ENCODE peak calls at places on chromosome 20, in six cellular contexts. X is choroid plexus epithelial cell, Y is spleen, Q is PC-9, Z is tibial artery, L is H9. K is an unnamed sample.

GRCh38 chr20:60209048-60209447 is 250.8 kb downstream of the CDH26 start:
- DNase-seq in X (no peak), Y (no peak), Q (no peak), Z (no peak), L (no peak), K (no peak)

GRCh38 chr20:48547682-48548081 is 280.1 kb downstream of the PREX1 start:
- DNase-seq in X (no peak), Y (no peak), Q (no peak), Z (no peak), L (no peak), K (no peak)

GRCh38 chr20:20694591-20694990 is 17.9 kb downstream of the RALGAPA2 start:
- DNase-seq in X (no peak), Y (no peak), Q (no peak), Z (no peak), L (no peak), K (no peak)

GRCh38 chr20:16469395-16469905 is 103.8 kb downstream of the KIF16B start:
- DNase-seq in X (no peak), Y (no peak), Q (no peak), Z (no peak), L (no peak), K (no peak)

GRCh38 chr20:16098890-16099639 is 474.2 kb downstream of the KIF16B start:
- DNase-seq in X (peak; percentile 9), Y (no peak), Q (peak; percentile 70), Z (no peak), L (no peak), K (no peak)

GRCh38 chr20:50163570-50164317 is 10.2 kb upstream of the PEDS1 start:
- DNase-seq in X (peak; percentile 29), Y (no peak), Q (peak; percentile 79), Z (no peak), L (no peak), K (no peak)

GRCh38 chr20:43178079-43178478 is 11.6 kb downstream of the PTPRT start:
- DNase-seq in X (no peak), Y (no peak), Q (no peak), Z (no peak), L (no peak), K (no peak)

GRCh38 chr20:45346291-45346718 is 1.9 kb downstream of the SDC4 start:
- DNase-seq in X (no peak), Y (no peak), Q (peak; percentile 59), Z (peak; percentile 47), L (no peak), K (no peak)

GRCh38 chr20:18743665-18744440 is 69.7 kb upstream of the SCP2D1 start:
- DNase-seq in X (no peak), Y (no peak), Q (no peak), Z (no peak), L (no peak), K (no peak)

GRCh38 chr20:3805594-3806264 is 9.6 kb downstream of the CDC25B start:
- DNase-seq in X (peak; percentile 72), Y (peak; percentile 41), Q (no peak), Z (no peak), L (no peak), K (no peak)

GRCh38 chr20:62409935-62410741 is 3.1 kb upstream of the CABLES2 start:
- DNase-seq in X (peak; percentile 26), Y (no peak), Q (no peak), Z (no peak), L (peak; percentile 73), K (no peak)

GRCh38 chr20:60862601-60863000 is 389.5 kb upstream of the CDH4 start:
- DNase-seq in X (no peak), Y (no peak), Q (no peak), Z (no peak), L (no peak), K (no peak)

GRCh38 chr20:53768329-53768728 is 174.7 kb upstream of the ZNF217 start:
- DNase-seq in X (no peak), Y (no peak), Q (no peak), Z (no peak), L (peak; percentile 66), K (no peak)

GRCh38 chr20:44983095-44983674 is 16.9 kb downstream of the STK4 start:
- DNase-seq in X (no peak), Y (no peak), Q (no peak), Z (no peak), L (no peak), K (no peak)

GRCh38 chr20:64142546-64142945 is 21.7 kb upstream of the MYT1 start:
- DNase-seq in X (no peak), Y (peak; percentile 32), Q (no peak), Z (peak; percentile 21), L (no peak), K (no peak)

GRCh38 chr20:21181028-21181427 is 55.1 kb downstream of the KIZ start:
- DNase-seq in X (no peak), Y (no peak), Q (no peak), Z (no peak), L (no peak), K (no peak)

GRCh38 chr20:58875111-58875510 is 22.6 kb downstream of the GNAS start:
- DNase-seq in X (no peak), Y (no peak), Q (no peak), Z (no peak), L (no peak), K (no peak)

GRCh38 chr20:11919046-11919445 is 1.4 kb downstream of the BTBD3 start:
- DNase-seq in X (peak; percentile 43), Y (no peak), Q (no peak), Z (no peak), L (no peak), K (no peak)

GRCh38 chr20:45419188-45420091 is 3.5 kb downstream of the PIGT start:
- DNase-seq in X (peak; percentile 81), Y (no peak), Q (peak; percentile 91), Z (peak; percentile 82), L (no peak), K (no peak)

GRCh38 chr20:20303742-20304141 is 64.2 kb upstream of the INSM1 start:
- DNase-seq in X (no peak), Y (no peak), Q (no peak), Z (peak; percentile 65), L (no peak), K (no peak)

GRCh38 chr20:35503281-35503680 is 26.2 kb downstream of the C20orf173 start:
- DNase-seq in X (no peak), Y (no peak), Q (no peak), Z (no peak), L (no peak), K (no peak)

GRCh38 chr20:22691369-22692118 is 107.2 kb upstream of the FOXA2 start:
- DNase-seq in X (peak; percentile 77), Y (peak; percentile 91), Q (no peak), Z (peak; percentile 88), L (peak; percentile 84), K (no peak)

GRCh38 chr20:2544211-2544610 is 7.8 kb downstream of the TMC2 start:
- DNase-seq in X (no peak), Y (no peak), Q (peak; percentile 49), Z (no peak), L (no peak), K (no peak)

GRCh38 chr20:49478266-49478665 is 4.2 kb downstream of the KCNB1 start:
- DNase-seq in X (no peak), Y (no peak), Q (no peak), Z (no peak), L (no peak), K (no peak)

GRCh38 chr20:49885558-49886332 is 29.6 kb downstream of the SPATA2 start:
- DNase-seq in X (no peak), Y (no peak), Q (no peak), Z (peak; percentile 35), L (no peak), K (no peak)

GRCh38 chr20:32583581-32584045 is 1.5 kb downstream of the NOL4L start:
- DNase-seq in X (no peak), Y (no peak), Q (no peak), Z (no peak), L (no peak), K (no peak)

GRCh38 chr20:10369723-10370090 is 64.3 kb downstream of the MKKS start:
- DNase-seq in X (peak; percentile 63), Y (no peak), Q (peak; percentile 59), Z (no peak), L (no peak), K (no peak)

GRCh38 chr20:40251284-40251932 is 437.6 kb downstream of the MAFB start:
- DNase-seq in X (peak; percentile 54), Y (no peak), Q (no peak), Z (no peak), L (peak; percentile 77), K (no peak)

GRCh38 chr20:63180541-63181185 is 35.3 kb downstream of the YTHDF1 start:
- DNase-seq in X (no peak), Y (no peak), Q (no peak), Z (no peak), L (no peak), K (no peak)

DNA sequence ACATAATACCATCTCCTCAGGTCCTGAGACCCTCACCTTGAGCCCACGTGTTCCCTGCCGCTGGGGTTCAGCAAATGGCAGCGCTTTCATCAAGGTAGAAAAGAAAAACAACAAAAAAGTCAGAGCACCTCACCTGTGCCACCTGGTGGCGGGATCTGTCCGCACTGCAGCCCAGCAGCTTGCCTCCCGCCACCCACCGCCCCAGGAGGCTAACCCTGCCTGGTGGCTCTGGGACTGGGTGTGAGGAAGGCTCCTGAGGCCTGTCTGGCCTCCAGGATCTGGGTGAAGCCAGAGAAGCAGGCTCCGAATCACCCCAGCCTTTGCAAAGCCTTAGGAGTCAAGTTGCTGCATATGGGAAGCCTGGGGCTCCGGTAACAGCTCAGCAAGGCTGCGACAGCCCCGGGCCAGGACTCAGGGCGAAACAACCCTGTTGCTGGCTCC is 270.8 kb downstream of the BMP7 start:
- DNase-seq in X (peak; percentile 41), Y (no peak), Q (peak; percentile 47), Z (no peak), L (peak; percentile 79), K (no peak)
- TF ChIP-seq CTCF in X (peak; percentile 74), Y (no peak), Q (peak; percentile 77), Z (no peak), L (peak; percentile 95), K (no peak)

DNA sequence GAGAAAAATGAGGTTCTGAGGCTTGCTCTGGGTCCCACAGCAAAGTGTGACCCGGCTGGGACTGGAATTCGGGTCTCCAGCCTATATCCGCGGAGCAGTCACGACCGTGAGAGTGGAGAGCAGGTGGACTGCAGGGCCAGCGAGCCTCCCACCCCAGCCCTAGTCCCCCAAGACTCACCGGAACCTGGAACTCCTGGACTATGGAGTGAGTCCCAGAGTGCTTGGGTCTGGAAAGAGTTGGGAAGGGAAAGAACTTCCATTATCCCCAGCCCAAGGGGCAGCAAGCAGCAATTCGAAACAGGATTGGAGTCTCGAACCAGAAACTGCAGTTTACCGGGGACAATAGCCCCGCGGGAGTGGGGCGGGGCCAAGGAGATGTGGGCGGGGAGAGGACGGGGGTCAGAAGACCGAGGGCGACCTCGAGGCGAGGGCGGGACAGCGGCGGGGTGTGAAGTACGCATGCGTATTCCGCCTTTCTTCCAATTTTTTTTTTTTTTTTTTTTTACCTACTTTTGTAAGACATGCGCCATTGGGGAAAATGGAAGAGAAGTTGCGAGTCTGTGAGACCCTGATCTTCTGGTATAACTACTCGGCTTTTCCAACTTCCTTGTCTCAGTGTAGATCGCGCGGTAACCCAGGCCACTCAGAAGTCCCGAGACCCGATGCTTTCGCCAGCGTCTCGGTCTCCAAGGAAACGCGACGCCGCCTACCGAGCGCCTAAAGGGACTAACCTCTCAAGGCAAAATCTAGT is at the start of gene C20orf96:
- DNase-seq in X (peak; percentile 97), Y (peak; percentile 97), Q (peak; percentile 90), Z (peak; percentile 95), L (peak; percentile 92), K (peak; percentile 76)
- TF ChIP-seq CTCF in X (peak; percentile 73), Y (no peak), Q (peak; percentile 58), Z (peak; percentile 52), L (peak; percentile 53), K (no peak)

GRCh38 chr20:33979094-33979493 is 14.6 kb upstream of the RALY start:
- DNase-seq in X (no peak), Y (no peak), Q (no peak), Z (no peak), L (no peak), K (no peak)
- TF ChIP-seq CTCF in X (no peak), Y (no peak), Q (no peak), Z (no peak), L (no peak), K (no peak)

GRCh38 chr20:25065625-25066338 is 7.8 kb upstream of the ACSS1 start:
- DNase-seq in X (peak; percentile 82), Y (peak; percentile 82), Q (peak; percentile 76), Z (peak; percentile 77), L (no peak), K (no peak)
- TF ChIP-seq CTCF in X (peak; percentile 87), Y (peak; percentile 85), Q (peak; percentile 83), Z (peak; percentile 95), L (peak; percentile 86), K (no peak)